ENCODE peak calls at places on chromosomes 16 and 17, in ten cellular contexts. D is BE2C, J is cardiac fibroblast, P is heart right ventricle, Y is HCT116, W is fibroblast of pulmonary artery, B is A549, M is colonic mucosa, G is fibroblast of the aortic adventitia, S is keratinocyte. F is an unnamed sample.

GRCh38 chr16:203246-203645 is 23.0 kb downstream of the HBQ1 start:
- DNase-seq in B (no peak), P (no peak), M (no peak), Y (no peak), G (no peak), S (no peak), D (no peak), J (no peak), W (no peak), F (no peak)

GRCh38 chr17:45016237-45016636 is 35.2 kb downstream of the DCAKD start:
- DNase-seq in M (no peak), G (no peak), D (no peak), W (no peak), S (no peak), J (no peak), B (no peak), Y (no peak), P (no peak), F (no peak)

GRCh38 chr17:50218071-50218759 is 16.8 kb upstream of the COL1A1 start:
- DNase-seq in P (no peak), M (no peak), D (no peak), Y (no peak), J (peak), G (peak), B (no peak), S (no peak), W (peak), F (peak)

GRCh38 chr17:12659500-12659899 is 6.2 kb upstream of the MYOCD start:
- DNase-seq in S (peak), W (peak), M (no peak), G (peak), Y (no peak), J (peak), D (no peak), B (no peak), P (no peak), F (peak)

GRCh38 chr16:83066011-83066410 is 439.2 kb downstream of the CDH13 start:
- DNase-seq in S (no peak), J (peak), Y (no peak), B (no peak), W (no peak), D (no peak), M (no peak), P (no peak), G (no peak), F (no peak)

GRCh38 chr17:43823350-43824084 is 9.4 kb downstream of the MPP3 start:
- DNase-seq in J (no peak), B (no peak), Y (no peak), G (no peak), W (no peak), P (peak), D (no peak), M (peak), S (no peak), F (no peak)

GRCh38 chr17:27329146-27329805 is 35.4 kb downstream of the WSB1 start:
- DNase-seq in J (no peak), G (no peak), P (no peak), D (no peak), W (no peak), S (no peak), M (peak), B (no peak), Y (no peak), F (no peak)

GRCh38 chr16:58882292-58882691 is 148.2 kb upstream of the GOT2 start:
- DNase-seq in W (no peak), Y (no peak), D (no peak), B (no peak), J (no peak), S (no peak), G (no peak), P (no peak), M (no peak), F (no peak)

GRCh38 chr17:41625602-41626001 is 1.2 kb upstream of the KRT17 start:
- DNase-seq in S (no peak), Y (no peak), M (no peak), W (no peak), P (peak), J (no peak), D (no peak), B (no peak), G (no peak), F (no peak)

GRCh38 chr16:85625053-85625452 is 11.9 kb downstream of the GSE1 start:
- DNase-seq in G (no peak), D (peak), J (no peak), W (no peak), S (no peak), Y (no peak), P (no peak), M (no peak), B (no peak), F (no peak)

GRCh38 chr16:9053006-9053601 is 38.3 kb upstream of the HAPSTR1 start:
- DNase-seq in D (peak), G (peak), S (no peak), Y (peak), B (peak), J (peak), P (peak), W (peak), M (peak), F (peak)

GRCh38 chr17:6492892-6493674 is 48.8 kb downstream of the PIMREG start:
- DNase-seq in B (no peak), D (no peak), W (no peak), Y (no peak), G (no peak), J (no peak), M (no peak), S (no peak), P (no peak), F (no peak)

GRCh38 chr16:8639694-8640093 is 18.2 kb downstream of the METTL22 start:
- DNase-seq in B (no peak), Y (no peak), G (no peak), W (no peak), S (no peak), P (no peak), J (no peak), D (no peak), M (no peak), F (no peak)

GRCh38 chr17:50047488-50048126 is 8.3 kb upstream of the ITGA3 start:
- DNase-seq in B (no peak), W (peak), M (no peak), D (no peak), J (peak), Y (no peak), G (peak), P (no peak), S (peak), F (peak)

GRCh38 chr16:27314161-27314723 is 468 bp downstream of the IL4R start:
- DNase-seq in S (peak), J (peak), G (peak), Y (peak), D (no peak), M (peak), B (peak), P (peak), W (peak), F (peak)

GRCh38 chr16:27313422-27314160 is at the start of gene IL4R:
- DNase-seq in G (peak), B (no peak), M (peak), W (peak), J (peak), P (peak), S (no peak), D (peak), Y (peak), F (peak)

GRCh38 chr16:27311897-27312303 is 1.9 kb upstream of the IL4R start:
- DNase-seq in D (no peak), G (no peak), S (no peak), M (no peak), W (no peak), P (no peak), B (no peak), Y (no peak), J (no peak), F (no peak)

GRCh38 chr16:27311449-27311831 is 2.3 kb upstream of the IL4R start:
- DNase-seq in Y (no peak), G (no peak), S (no peak), W (peak), J (peak), M (no peak), D (no peak), B (no peak), P (no peak), F (peak)

GRCh38 chr16:27312580-27313421 is 973 bp upstream of the IL4R start:
- DNase-seq in P (no peak), S (no peak), Y (no peak), B (no peak), G (no peak), W (no peak), D (no peak), J (no peak), M (no peak), F (no peak)
- H3K4me3 ChIP-seq in P (peak), S (peak), Y (peak), B (peak), G (peak), W (peak), D (no peak), J (no peak), M (peak), F (peak)

GRCh38 chr17:5191541-5192417 is at the start of gene ZNF594:
- DNase-seq in B (peak), W (peak), P (peak), J (peak), S (peak), M (peak), G (peak), D (peak), Y (peak), F (peak)
- TF ChIP-seq CTCF in B (peak), W (peak), P (peak), J (peak), S (peak), M (peak), G (peak), D (peak), Y (peak), F (peak)

DNA sequence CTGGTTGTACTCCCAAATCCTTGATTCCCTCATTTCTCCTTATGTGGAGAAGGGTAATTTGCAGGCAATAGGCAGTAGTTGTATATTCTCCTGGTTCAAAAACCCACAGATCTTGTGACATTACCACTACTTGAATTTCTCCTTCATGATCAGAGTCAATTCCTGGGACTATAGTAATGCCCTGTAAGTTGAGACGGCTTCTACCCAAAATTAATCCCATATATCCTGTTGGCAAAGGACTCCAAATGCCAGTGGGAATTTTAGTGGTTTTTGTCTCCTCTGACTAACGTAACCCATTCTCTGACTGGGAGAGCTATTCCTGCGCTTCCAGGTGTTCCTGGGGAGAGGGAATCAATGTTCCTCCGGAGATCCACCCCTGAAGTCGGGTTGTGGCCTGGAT is 11.6 kb upstream of the ZNF689 start:
- DNase-seq in B (no peak), M (no peak), W (no peak), G (no peak), P (no peak), D (no peak), J (no peak), S (no peak), Y (no peak), F (peak)
- H3K4me3 ChIP-seq in B (no peak), M (no peak), W (no peak), G (no peak), P (no peak), D (no peak), J (no peak), S (no peak), Y (no peak), F (no peak)

GRCh38 chr16:89170346-89171215 is 967 bp upstream of the CDH15 start:
- DNase-seq in P (no peak), M (peak), G (no peak), Y (peak), W (no peak), J (no peak), S (no peak), D (no peak), B (no peak), F (no peak)
- TF ChIP-seq CTCF in P (no peak), M (no peak), G (no peak), Y (peak), W (no peak), J (no peak), S (peak), D (no peak), B (peak), F (no peak)

GRCh38 chr17:63698381-63698885 is 1.5 kb downstream of the LIMD2 start:
- DNase-seq in Y (no peak), G (no peak), P (no peak), J (no peak), B (no peak), W (no peak), S (no peak), M (no peak), D (no peak), F (no peak)
- H3K4me3 ChIP-seq in Y (no peak), G (peak), P (peak), J (peak), B (no peak), W (peak), S (no peak), M (peak), D (peak), F (no peak)

DNA sequence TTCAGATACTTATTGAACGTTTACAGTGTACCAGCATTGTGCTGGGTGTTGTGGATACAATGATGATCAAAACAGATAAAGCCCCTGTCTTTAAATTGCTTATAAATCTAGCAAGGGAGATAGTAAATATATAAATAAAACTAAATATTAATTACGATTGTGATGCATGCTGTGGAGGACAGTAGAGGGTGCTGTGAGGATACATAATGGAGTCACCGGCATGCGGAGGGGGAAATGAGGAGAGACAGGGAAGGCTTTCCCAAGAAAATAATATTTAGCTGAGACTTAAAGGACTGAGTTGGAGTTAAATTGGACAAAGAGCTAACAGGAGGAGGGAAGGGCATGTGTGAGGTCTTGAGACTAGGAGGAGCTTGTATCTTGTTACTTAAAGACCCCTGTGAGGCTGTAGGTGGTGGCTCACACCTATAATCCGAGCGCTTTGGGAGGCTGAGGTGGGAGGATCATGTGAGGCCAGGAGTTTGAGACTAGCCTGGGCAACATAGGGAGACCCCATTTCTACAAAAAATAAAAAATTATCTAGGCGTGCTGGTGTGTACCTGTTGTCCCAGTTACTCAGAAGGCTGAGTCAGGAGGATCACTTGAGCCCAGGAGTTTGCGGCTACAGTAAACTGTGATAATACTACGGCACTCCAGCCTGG is 2.4 kb downstream of the DHRS7B start:
- DNase-seq in Y (no peak), M (no peak), B (peak), W (peak), D (peak), S (no peak), P (peak), G (peak), J (peak), F (peak)
- TF ChIP-seq CTCF in Y (peak), M (no peak), B (peak), W (peak), D (peak), S (peak), P (peak), G (peak), J (peak), F (peak)

GRCh38 chr16:4015275-4015990 is 100.8 kb downstream of the ADCY9 start:
- DNase-seq in G (no peak), P (no peak), Y (no peak), S (no peak), W (no peak), M (peak), D (no peak), J (no peak), B (peak), F (no peak)
- H3K4me3 ChIP-seq in G (no peak), P (no peak), Y (no peak), S (no peak), W (no peak), M (no peak), D (no peak), J (no peak), B (peak), F (no peak)

GRCh38 chr17:68290955-68291835 is at the start of the genes ARSG and SLC16A6:
- DNase-seq in S (no peak), B (peak), Y (peak), P (peak), W (peak), D (peak), G (no peak), J (peak), M (peak), F (no peak)

GRCh38 chr17:68294196-68294555 is 2.9 kb downstream of the ARSG start:
- DNase-seq in Y (no peak), B (no peak), W (no peak), M (no peak), G (no peak), P (no peak), S (no peak), J (no peak), D (no peak), F (no peak)

GRCh38 chr17:68291836-68292688 is 767 bp downstream of the ARSG start:
- DNase-seq in P (peak), Y (peak), M (peak), D (peak), J (peak), W (peak), G (peak), B (peak), S (no peak), F (peak)

GRCh38 chr17:68293490-68294195 is 2.3 kb downstream of the ARSG start:
- DNase-seq in D (no peak), P (no peak), W (no peak), G (no peak), M (no peak), B (no peak), S (no peak), J (no peak), Y (no peak), F (no peak)

GRCh38 chr17:68292689-68293040 is 1.4 kb downstream of the ARSG start:
- DNase-seq in M (no peak), S (no peak), Y (no peak), D (no peak), W (no peak), J (no peak), G (no peak), B (no peak), P (no peak), F (no peak)
- TF ChIP-seq CTCF in M (no peak), S (no peak), Y (no peak), D (no peak), W (no peak), J (no peak), G (no peak), B (no peak), P (no peak), F (no peak)

GRCh38 chr17:35586569-35587073 is 501 bp upstream of the AP2B1 start:
- DNase-seq in P (no peak), G (no peak), Y (no peak), W (no peak), J (no peak), D (no peak), M (peak), B (no peak), S (no peak), F (no peak)

GRCh38 chr17:35590249-35590824 is 3.2 kb downstream of the AP2B1 start:
- DNase-seq in J (no peak), M (no peak), G (no peak), W (no peak), S (no peak), P (no peak), Y (no peak), B (no peak), D (no peak), F (no peak)

GRCh38 chr17:35588196-35588920 is 1.2 kb downstream of the AP2B1 start:
- DNase-seq in M (peak), S (peak), B (peak), P (no peak), Y (peak), D (no peak), G (peak), W (peak), J (peak), F (peak)

GRCh38 chr17:35587074-35587961 is at the start of gene AP2B1:
- DNase-seq in J (peak), M (peak), G (peak), P (peak), D (peak), W (peak), B (peak), S (peak), Y (peak), F (peak)
- H3K4me3 ChIP-seq in J (peak), M (peak), G (peak), P (peak), D (peak), W (peak), B (peak), S (peak), Y (peak), F (peak)